ENCODE peak calls at places on chromosomes 13 and 19, in five cellular contexts. V, L, N, I and C are unnamed samples.

GRCh38 chr19:18282021-18282787 is 782 bp upstream of the JUND start:
- DNase-seq in V (no peak), I (no peak), N (peak), L (peak), C (no peak)

GRCh38 chr13:43879323-43880181 is at the start of the genes CCDC122 and LACC1:
- DNase-seq in I (peak), N (peak), L (peak), V (peak), C (peak)

GRCh38 chr13:37295046-37295445 is 189.6 kb upstream of the CSNK1A1L start:
- DNase-seq in V (no peak), I (peak), L (no peak), N (no peak), C (peak)

GRCh38 chr19:41318696-41319499 is 8.9 kb downstream of the CCDC97 start:
- DNase-seq in I (no peak), L (no peak), N (no peak), V (no peak), C (no peak)

GRCh38 chr19:32532233-32532632 is 48.8 kb upstream of the PDCD5 start:
- DNase-seq in I (no peak), L (no peak), N (no peak), V (no peak), C (no peak)

GRCh38 chr19:15372891-15373301 is 6.7 kb downstream of the AKAP8 start:
- DNase-seq in L (no peak), N (no peak), V (no peak), I (no peak), C (no peak)

GRCh38 chr13:33874871-33875270 is 56.9 kb downstream of the RFC3 start:
- DNase-seq in N (no peak), L (no peak), I (no peak), V (no peak), C (no peak)

GRCh38 chr19:40596608-40597328 is 4.4 kb upstream of the LTBP4 start:
- DNase-seq in N (no peak), I (peak), L (peak), V (peak), C (peak)

GRCh38 chr13:51923983-51924539 is 62.3 kb downstream of the CCDC70 start:
- DNase-seq in I (no peak), N (no peak), V (no peak), L (no peak), C (no peak)

GRCh38 chr13:106318941-106319411 is 216.5 kb downstream of the EFNB2 start:
- DNase-seq in I (peak), V (peak), L (no peak), N (no peak), C (peak)

GRCh38 chr19:33883869-33884519 is 87.3 kb downstream of the KCTD15 start:
- DNase-seq in V (no peak), N (peak), L (peak), I (peak), C (peak)

GRCh38 chr13:28338202-28338601 is 156.7 kb downstream of the FLT1 start:
- DNase-seq in N (no peak), I (peak), V (no peak), L (no peak), C (no peak)

GRCh38 chr13:27037571-27037970 is 134.0 kb downstream of the USP12 start:
- DNase-seq in N (no peak), I (no peak), L (no peak), V (no peak), C (no peak)

GRCh38 chr13:109148243-109148642 is 518.8 kb downstream of the MYO16 start:
- DNase-seq in L (no peak), V (no peak), I (no peak), N (no peak), C (peak)

GRCh38 chr13:77033717-77034302 is 6.9 kb upstream of the FBXL3 start:
- DNase-seq in I (no peak), L (no peak), N (no peak), V (no peak), C (no peak)

GRCh38 chr19:47280183-47280797 is 5.6 kb downstream of the INAFM1 start:
- DNase-seq in I (no peak), V (peak), N (peak), L (no peak), C (peak)

GRCh38 chr13:49633687-49634086 is 5.4 kb downstream of the ARL11 start:
- DNase-seq in V (no peak), L (no peak), N (no peak), I (no peak), C (no peak)

GRCh38 chr13:45167611-45168554 is 33.0 kb downstream of the KCTD4 start:
- DNase-seq in I (no peak), V (no peak), L (no peak), N (no peak), C (peak)

GRCh38 chr13:57640582-57640981 is 9.0 kb downstream of the PCDH17 start:
- DNase-seq in L (no peak), N (no peak), V (no peak), I (no peak), C (no peak)

GRCh38 chr19:38079926-38080380 is 144.1 kb downstream of the DPF1 start:
- DNase-seq in N (peak), L (no peak), I (peak), V (no peak), C (peak)

GRCh38 chr19:50486823-50487515 is 10.3 kb upstream of the GARIN5A start:
- DNase-seq in V (no peak), I (peak), L (no peak), N (peak), C (peak)

GRCh38 chr19:6828698-6829633 is 56.5 kb downstream of the VAV1 start:
- DNase-seq in L (no peak), N (peak), I (no peak), V (no peak), C (no peak)

GRCh38 chr13:51825165-51825592 is 19.8 kb downstream of the TMEM272 start:
- DNase-seq in L (no peak), N (peak), V (no peak), I (no peak), C (peak)

GRCh38 chr13:24821207-24821606 is 57.2 kb downstream of the RNF17 start:
- DNase-seq in L (no peak), V (no peak), N (no peak), I (no peak), C (no peak)

GRCh38 chr13:105599477-105600037 is 935.9 kb downstream of the EFNB2 start:
- DNase-seq in V (no peak), L (no peak), I (no peak), N (no peak), C (no peak)

GRCh38 chr13:111252449-111253124 is 67.9 kb upstream of the TEX29 start:
- DNase-seq in L (no peak), I (peak), N (no peak), V (no peak), C (no peak)

DNA sequence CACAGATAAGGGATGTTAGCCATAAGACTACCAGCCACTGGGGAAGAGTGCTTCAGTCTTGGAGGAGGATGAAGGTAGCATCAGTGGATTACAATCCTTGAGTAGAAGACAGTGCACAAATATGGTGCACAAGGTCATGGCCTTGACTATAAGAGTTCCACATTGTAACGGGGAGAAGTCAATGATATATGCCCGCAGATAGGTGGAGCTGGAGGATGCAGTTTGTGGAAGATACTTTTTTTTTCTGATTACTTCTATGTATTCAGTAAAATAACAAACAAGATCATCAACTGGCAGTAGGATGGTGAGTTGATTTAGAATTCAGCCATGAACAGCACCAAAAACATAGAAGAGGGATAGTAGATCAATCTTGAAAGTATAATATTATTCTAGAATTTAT is 926.8 kb upstream of the MIR17HG start:
- DNase-seq in I (no peak), N (no peak), V (no peak), L (no peak), C (peak)
- TF ChIP-seq CTCF in I (peak), N (no peak), V (no peak), L (no peak), C (peak)

GRCh38 chr13:112894423-112894672 is 74.7 kb upstream of the MCF2L start:
- DNase-seq in V (no peak), I (no peak), L (no peak), N (no peak), C (no peak)
- H3K4me3 ChIP-seq in V (peak), I (no peak), L (peak), N (no peak), C (no peak)

GRCh38 chr19:13132471-13133166 is 14.6 kb downstream of the NACC1 start:
- DNase-seq in I (peak), V (no peak), N (no peak), L (no peak), C (peak)
- TF ChIP-seq CTCF in I (no peak), V (no peak), N (no peak), L (no peak), C (no peak)

DNA sequence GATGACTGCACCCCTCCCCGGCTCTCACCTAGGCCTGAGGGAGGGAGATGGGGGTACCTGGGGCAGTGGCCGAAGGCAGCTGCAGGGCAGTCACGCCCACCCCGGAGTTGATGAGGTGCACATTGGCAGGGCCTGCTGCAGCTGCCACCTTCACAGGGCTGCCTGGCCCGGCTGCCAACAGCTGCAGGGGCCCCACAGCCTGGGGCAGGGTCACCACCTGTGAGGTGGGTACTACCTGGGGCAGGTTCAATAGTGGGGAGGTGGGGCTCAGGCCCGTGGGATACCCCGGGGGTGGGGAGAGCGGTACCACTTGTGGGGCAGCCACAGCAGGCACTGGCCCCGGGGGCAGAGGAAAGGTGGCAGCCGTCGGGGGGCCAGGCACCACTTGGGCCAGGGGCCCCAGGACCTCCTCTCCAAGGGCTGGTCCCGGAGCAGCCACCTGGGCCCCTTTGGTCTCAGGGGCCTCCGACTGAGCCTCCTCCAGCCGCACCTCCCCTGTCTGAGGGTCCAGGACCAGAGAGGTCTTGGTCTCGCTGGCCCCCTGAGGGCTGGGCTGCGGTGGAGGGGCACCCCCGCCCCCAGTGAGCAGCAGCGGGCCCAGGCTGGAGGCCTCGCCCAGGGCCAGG is 2.6 kb downstream of the SIX5 start:
- DNase-seq in L (peak), N (no peak), I (no peak), V (no peak), C (no peak)
- H3K4me3 ChIP-seq in L (peak), N (no peak), I (peak), V (peak), C (peak)